ENCODE peak calls at places on chromosome 5, in four cellular contexts. D, O, A and I are unnamed samples.

GRCh38 chr5:166582416-166582815 is 1709.0 kb upstream of the WWC1 start:
- DNase-seq in D (no peak), O (no peak), A (no peak), I (no peak)

GRCh38 chr5:176658817-176659216 is 11.5 kb downstream of the TSPAN17 start:
- DNase-seq in D (no peak), O (peak), A (no peak), I (no peak)

GRCh38 chr5:131794596-131794995 is 2.2 kb downstream of the FNIP1 start:
- DNase-seq in D (no peak), O (no peak), A (no peak), I (no peak)

GRCh38 chr5:168819004-168819626 is 239.9 kb upstream of the PANK3 start:
- DNase-seq in D (no peak), O (no peak), A (no peak), I (no peak)

GRCh38 chr5:154296525-154297159 is 106.1 kb downstream of the GALNT10 start:
- DNase-seq in D (no peak), O (no peak), A (no peak), I (no peak)

GRCh38 chr5:107570805-107571531 is 99.8 kb downstream of the EFNA5 start:
- DNase-seq in D (no peak), O (peak), A (no peak), I (no peak)

GRCh38 chr5:180491496-180491895 is 2.7 kb upstream of the CNOT6 start:
- DNase-seq in D (no peak), O (no peak), A (no peak), I (no peak)

GRCh38 chr5:162858770-162859169 is 578.6 kb upstream of the CCNG1 start:
- DNase-seq in D (no peak), O (no peak), A (no peak), I (no peak)

GRCh38 chr5:172140120-172140519 is 47.9 kb downstream of the STK10 start:
- DNase-seq in D (no peak), O (no peak), A (no peak), I (no peak)

GRCh38 chr5:122924203-122924602 is 78.8 kb downstream of the SNX24 start:
- DNase-seq in D (no peak), O (no peak), A (no peak), I (no peak)

GRCh38 chr5:64923151-64923685 is 154.5 kb downstream of the CWC27 start:
- DNase-seq in D (no peak), O (no peak), A (no peak), I (no peak)

GRCh38 chr5:21774791-21775190 is 1078.4 kb downstream of the CDH12 start:
- DNase-seq in D (no peak), O (peak), A (no peak), I (no peak)

GRCh38 chr5:112480501-112480900 is 61.4 kb upstream of the EPB41L4A start:
- DNase-seq in D (no peak), O (no peak), A (no peak), I (no peak)

GRCh38 chr5:88883059-88883565 is at the start of gene MEF2C:
- DNase-seq in D (no peak), O (peak), A (no peak), I (no peak)

GRCh38 chr5:14208071-14209021 is 65.2 kb downstream of the TRIO start:
- DNase-seq in D (no peak), O (peak), A (no peak), I (no peak)

GRCh38 chr5:10518352-10518751 is 45.5 kb upstream of the ANKRD33B start:
- DNase-seq in D (no peak), O (peak), A (no peak), I (no peak)

GRCh38 chr5:151862811-151863472 is 61.7 kb downstream of the GLRA1 start:
- DNase-seq in D (no peak), O (no peak), A (no peak), I (no peak)

GRCh38 chr5:94870496-94871214 is 252.2 kb downstream of the SLF1 start:
- DNase-seq in D (no peak), O (no peak), A (no peak), I (no peak)

GRCh38 chr5:141969783-141970741 is 1.2 kb downstream of the RNF14 start:
- DNase-seq in D (no peak), O (peak), A (no peak), I (no peak)

GRCh38 chr5:60494144-60494543 is 205.8 kb downstream of the DEPDC1B start:
- DNase-seq in D (no peak), O (no peak), A (no peak), I (no peak)

GRCh38 chr5:156004754-156005153 is 322.2 kb upstream of the SGCD start:
- DNase-seq in D (no peak), O (no peak), A (no peak), I (no peak)

GRCh38 chr5:139660105-139660915 is 12.2 kb downstream of the CXXC5 start:
- DNase-seq in D (no peak), O (peak), A (no peak), I (no peak)

GRCh38 chr5:76602094-76602726 is 21.0 kb downstream of the F2RL2 start:
- DNase-seq in D (no peak), O (peak), A (no peak), I (no peak)